ENCODE peak calls at places on chromosomes 6 and 20, in seven cellular contexts. One of them, this sample, is unnamed.

GRCh38 chr6:165511807-165512206 is 151.2 kb downstream of the PDE10A start:
- DNase-seq in astrocyte: no peak
- DNase-seq in tibial nerve: no peak
- DNase-seq in left lung: no peak
- DNase-seq in ovary: no peak
- DNase-seq in gastrocnemius medialis: no peak
- DNase-seq in neural progenitor cell: no peak
- DNase-seq in this sample: no peak

GRCh38 chr20:56779452-56780143 is 150.5 kb downstream of the TFAP2C start:
- DNase-seq in astrocyte: no peak
- DNase-seq in neural progenitor cell: peak; percentile 35
- DNase-seq in tibial nerve: no peak
- DNase-seq in left lung: no peak
- DNase-seq in ovary: no peak
- DNase-seq in gastrocnemius medialis: no peak
- DNase-seq in this sample: no peak

GRCh38 chr6:139530551-139530950 is 156.1 kb upstream of the CITED2 start:
- DNase-seq in gastrocnemius medialis: no peak
- DNase-seq in ovary: no peak
- DNase-seq in neural progenitor cell: no peak
- DNase-seq in astrocyte: no peak
- DNase-seq in tibial nerve: no peak
- DNase-seq in left lung: no peak
- DNase-seq in this sample: no peak

GRCh38 chr6:4010682-4011081 is 68.3 kb downstream of the FAM217A start:
- DNase-seq in ovary: no peak
- DNase-seq in tibial nerve: no peak
- DNase-seq in neural progenitor cell: no peak
- DNase-seq in astrocyte: no peak
- DNase-seq in gastrocnemius medialis: no peak
- DNase-seq in left lung: no peak
- DNase-seq in this sample: no peak

GRCh38 chr6:37984578-37984977 is 165.1 kb downstream of the ZFAND3 start:
- DNase-seq in gastrocnemius medialis: no peak
- DNase-seq in ovary: no peak
- DNase-seq in left lung: no peak
- DNase-seq in astrocyte: no peak
- DNase-seq in neural progenitor cell: no peak
- DNase-seq in tibial nerve: no peak
- DNase-seq in this sample: no peak

GRCh38 chr6:142381845-142382378 is 80.1 kb downstream of the ADGRG6 start:
- DNase-seq in tibial nerve: no peak
- DNase-seq in ovary: no peak
- DNase-seq in astrocyte: peak; percentile 70
- DNase-seq in gastrocnemius medialis: no peak
- DNase-seq in neural progenitor cell: no peak
- DNase-seq in left lung: no peak
- DNase-seq in this sample: no peak

GRCh38 chr6:10585232-10585887 is 64.2 kb downstream of the GCNT2 start:
- DNase-seq in ovary: no peak
- DNase-seq in gastrocnemius medialis: no peak
- DNase-seq in astrocyte: peak; percentile 45
- DNase-seq in neural progenitor cell: peak; percentile 93
- DNase-seq in left lung: no peak
- DNase-seq in tibial nerve: no peak
- DNase-seq in this sample: no peak

GRCh38 chr20:37359331-37359730 is 13.4 kb downstream of the SRC start:
- DNase-seq in neural progenitor cell: no peak
- DNase-seq in left lung: no peak
- DNase-seq in tibial nerve: no peak
- DNase-seq in ovary: no peak
- DNase-seq in astrocyte: no peak
- DNase-seq in gastrocnemius medialis: no peak
- DNase-seq in this sample: no peak

GRCh38 chr20:37226889-37227288 is 34.7 kb downstream of the GHRH start:
- DNase-seq in tibial nerve: peak; percentile 47
- DNase-seq in left lung: peak; percentile 41
- DNase-seq in ovary: peak; percentile 39
- DNase-seq in astrocyte: peak; percentile 45
- DNase-seq in neural progenitor cell: no peak
- DNase-seq in gastrocnemius medialis: peak; percentile 33
- DNase-seq in this sample: no peak

GRCh38 chr20:61640171-61640570 is 388.1 kb downstream of the CDH4 start:
- DNase-seq in neural progenitor cell: no peak
- DNase-seq in gastrocnemius medialis: no peak
- DNase-seq in left lung: no peak
- DNase-seq in ovary: no peak
- DNase-seq in astrocyte: peak; percentile 78
- DNase-seq in tibial nerve: no peak
- DNase-seq in this sample: no peak

GRCh38 chr6:17505062-17505476 is 95.0 kb upstream of the FAM8A1 start:
- DNase-seq in left lung: no peak
- DNase-seq in tibial nerve: no peak
- DNase-seq in neural progenitor cell: no peak
- DNase-seq in ovary: no peak
- DNase-seq in astrocyte: no peak
- DNase-seq in gastrocnemius medialis: no peak
- DNase-seq in this sample: no peak

GRCh38 chr6:143236151-143236788 is 175.6 kb downstream of the AIG1 start:
- DNase-seq in ovary: no peak
- DNase-seq in left lung: no peak
- DNase-seq in gastrocnemius medialis: peak; percentile 78
- DNase-seq in tibial nerve: no peak
- DNase-seq in astrocyte: peak; percentile 8
- DNase-seq in neural progenitor cell: no peak
- DNase-seq in this sample: no peak

GRCh38 chr20:43430265-43430664 is 27.4 kb upstream of the SRSF6 start:
- DNase-seq in tibial nerve: no peak
- DNase-seq in neural progenitor cell: peak; percentile 43
- DNase-seq in left lung: no peak
- DNase-seq in astrocyte: no peak
- DNase-seq in gastrocnemius medialis: no peak
- DNase-seq in ovary: no peak
- DNase-seq in this sample: no peak

GRCh38 chr6:57177545-57178225 is 5.6 kb downstream of the BAG2 start:
- DNase-seq in neural progenitor cell: no peak
- DNase-seq in ovary: peak; percentile 76
- DNase-seq in tibial nerve: peak; percentile 68
- DNase-seq in gastrocnemius medialis: peak; percentile 65
- DNase-seq in astrocyte: no peak
- DNase-seq in left lung: no peak
- DNase-seq in this sample: no peak

GRCh38 chr6:137013738-137014602 is 30.8 kb downstream of the IL20RA start:
- DNase-seq in tibial nerve: no peak
- DNase-seq in ovary: peak; percentile 20
- DNase-seq in astrocyte: peak; percentile 64
- DNase-seq in neural progenitor cell: peak; percentile 44
- DNase-seq in gastrocnemius medialis: no peak
- DNase-seq in left lung: no peak
- DNase-seq in this sample: no peak

GRCh38 chr20:53284141-53285055 is 309.2 kb downstream of the ZNF217 start:
- DNase-seq in ovary: no peak
- DNase-seq in gastrocnemius medialis: no peak
- DNase-seq in neural progenitor cell: no peak
- DNase-seq in tibial nerve: no peak
- DNase-seq in astrocyte: no peak
- DNase-seq in left lung: no peak
- DNase-seq in this sample: no peak

GRCh38 chr6:97136644-97137358 is 146.2 kb downstream of the MMS22L start:
- DNase-seq in ovary: no peak
- DNase-seq in neural progenitor cell: no peak
- DNase-seq in gastrocnemius medialis: no peak
- DNase-seq in left lung: no peak
- DNase-seq in tibial nerve: no peak
- DNase-seq in astrocyte: no peak
- DNase-seq in this sample: no peak

GRCh38 chr6:152170702-152171667 is 363.5 kb downstream of the ESR1 start:
- DNase-seq in neural progenitor cell: no peak
- DNase-seq in ovary: no peak
- DNase-seq in astrocyte: peak; percentile 97
- DNase-seq in left lung: no peak
- DNase-seq in tibial nerve: no peak
- DNase-seq in gastrocnemius medialis: no peak
- DNase-seq in this sample: no peak

GRCh38 chr6:140269766-140270165 is 895.3 kb upstream of the CITED2 start:
- DNase-seq in tibial nerve: no peak
- DNase-seq in neural progenitor cell: no peak
- DNase-seq in gastrocnemius medialis: no peak
- DNase-seq in left lung: no peak
- DNase-seq in ovary: no peak
- DNase-seq in astrocyte: peak; percentile 43
- DNase-seq in this sample: no peak

GRCh38 chr6:90610291-90610670 is 23.4 kb upstream of the MAP3K7 start:
- DNase-seq in tibial nerve: no peak
- DNase-seq in gastrocnemius medialis: no peak
- DNase-seq in ovary: peak; percentile 36
- DNase-seq in astrocyte: no peak
- DNase-seq in neural progenitor cell: peak; percentile 40
- DNase-seq in left lung: no peak
- DNase-seq in this sample: peak; percentile 8

GRCh38 chr6:44004625-44005506 is 122.4 kb downstream of the MRPL14 start:
- DNase-seq in ovary: no peak
- DNase-seq in tibial nerve: no peak
- DNase-seq in astrocyte: no peak
- DNase-seq in neural progenitor cell: no peak
- DNase-seq in gastrocnemius medialis: peak; percentile 66
- DNase-seq in left lung: peak; percentile 32
- DNase-seq in this sample: no peak

GRCh38 chr6:77034161-77034560 is 429.1 kb downstream of the HTR1B start:
- DNase-seq in neural progenitor cell: peak; percentile 39
- DNase-seq in ovary: no peak
- DNase-seq in tibial nerve: no peak
- DNase-seq in gastrocnemius medialis: no peak
- DNase-seq in astrocyte: peak; percentile 96
- DNase-seq in left lung: no peak
- DNase-seq in this sample: no peak

GRCh38 chr6:77036400-77036799 is 426.9 kb downstream of the HTR1B start:
- DNase-seq in ovary: no peak
- DNase-seq in neural progenitor cell: no peak
- DNase-seq in astrocyte: no peak
- DNase-seq in left lung: no peak
- DNase-seq in gastrocnemius medialis: no peak
- DNase-seq in tibial nerve: no peak
- DNase-seq in this sample: no peak

GRCh38 chr6:77026341-77026740 is 436.9 kb downstream of the HTR1B start:
- DNase-seq in neural progenitor cell: no peak
- DNase-seq in ovary: no peak
- DNase-seq in astrocyte: no peak
- DNase-seq in left lung: no peak
- DNase-seq in gastrocnemius medialis: no peak
- DNase-seq in tibial nerve: no peak
- DNase-seq in this sample: no peak

GRCh38 chr6:77025824-77026223 is 437.5 kb downstream of the HTR1B start:
- DNase-seq in astrocyte: no peak
- DNase-seq in tibial nerve: no peak
- DNase-seq in left lung: no peak
- DNase-seq in neural progenitor cell: no peak
- DNase-seq in gastrocnemius medialis: no peak
- DNase-seq in ovary: no peak
- DNase-seq in this sample: no peak

GRCh38 chr6:77030929-77031674 is 432.2 kb downstream of the HTR1B start:
- DNase-seq in astrocyte: peak; percentile 10
- DNase-seq in gastrocnemius medialis: no peak
- DNase-seq in left lung: no peak
- DNase-seq in ovary: no peak
- DNase-seq in tibial nerve: no peak
- DNase-seq in neural progenitor cell: no peak
- DNase-seq in this sample: no peak
- TF ChIP-seq CTCF in astrocyte: no peak
- TF ChIP-seq CTCF in gastrocnemius medialis: no peak
- TF ChIP-seq CTCF in left lung: no peak
- TF ChIP-seq CTCF in ovary: no peak
- TF ChIP-seq CTCF in tibial nerve: no peak
- TF ChIP-seq CTCF in neural progenitor cell: no peak
- TF ChIP-seq CTCF in this sample: no peak

DNA sequence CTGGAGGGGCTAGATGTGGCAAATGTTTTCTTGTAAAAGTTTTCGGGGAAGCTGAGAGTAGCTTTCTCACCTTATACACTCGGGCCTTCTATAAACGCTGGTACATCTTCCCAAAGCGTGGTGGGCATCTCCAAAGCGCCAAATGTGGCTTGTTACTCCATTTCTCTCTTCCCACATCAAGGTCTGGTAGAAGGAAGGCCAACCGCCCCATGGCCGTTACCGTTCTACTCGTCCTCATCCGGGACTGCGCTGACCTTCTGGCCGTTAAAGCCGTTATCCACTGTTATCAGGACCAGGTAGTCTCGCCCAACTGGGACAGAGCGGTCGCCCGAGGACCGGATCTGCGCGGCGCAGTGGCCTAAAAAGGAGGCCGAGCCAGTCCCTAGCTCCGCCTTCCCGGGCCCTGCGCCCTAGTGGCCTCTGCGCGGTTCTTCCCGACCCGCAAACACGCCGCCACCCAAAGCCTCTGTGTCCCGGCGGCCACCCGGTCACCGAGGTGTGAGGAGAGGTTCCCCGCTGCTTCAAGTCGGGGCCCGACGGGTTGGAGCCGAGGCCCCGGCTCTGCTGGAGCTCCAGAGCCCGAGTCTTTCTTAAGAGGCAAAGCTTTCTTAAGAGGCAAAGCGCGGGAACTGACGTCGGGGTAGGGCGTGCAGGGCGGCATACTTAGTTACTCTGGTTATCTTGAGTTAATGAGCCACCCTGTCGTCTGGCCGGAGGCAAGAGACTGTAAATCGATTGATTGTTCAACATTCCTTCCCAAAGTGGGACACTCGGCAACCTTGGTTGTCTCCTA is 90.5 kb downstream of the GPX5 start:
- DNase-seq in gastrocnemius medialis: no peak
- DNase-seq in astrocyte: no peak
- DNase-seq in tibial nerve: no peak
- DNase-seq in left lung: no peak
- DNase-seq in ovary: no peak
- DNase-seq in neural progenitor cell: peak; percentile 26
- DNase-seq in this sample: no peak
- TF ChIP-seq CTCF in gastrocnemius medialis: no peak
- TF ChIP-seq CTCF in astrocyte: no peak
- TF ChIP-seq CTCF in tibial nerve: no peak
- TF ChIP-seq CTCF in left lung: no peak
- TF ChIP-seq CTCF in ovary: no peak
- TF ChIP-seq CTCF in neural progenitor cell: no peak
- TF ChIP-seq CTCF in this sample: no peak

DNA sequence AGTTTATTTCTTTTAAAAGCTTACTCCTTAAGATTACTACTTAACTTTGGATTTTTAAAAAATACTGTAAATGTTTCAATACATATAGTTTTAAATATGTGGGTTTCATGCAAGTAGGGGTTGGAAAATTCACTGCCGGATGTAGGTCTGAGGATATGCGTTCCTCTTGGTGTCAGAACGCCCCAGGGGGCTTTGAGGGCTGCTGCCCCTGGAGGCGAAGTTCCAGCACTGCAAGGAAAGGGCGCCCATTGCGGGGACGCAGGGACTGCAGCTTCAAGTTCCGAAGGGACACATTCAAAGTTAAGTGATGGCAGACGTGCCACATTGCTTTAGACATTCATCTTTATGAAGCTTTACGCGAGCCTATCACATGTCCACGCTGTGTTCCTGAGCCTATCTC is 152.9 kb downstream of the SOD2 start:
- DNase-seq in gastrocnemius medialis: no peak
- DNase-seq in neural progenitor cell: peak; percentile 59
- DNase-seq in left lung: no peak
- DNase-seq in ovary: no peak
- DNase-seq in astrocyte: no peak
- DNase-seq in tibial nerve: no peak
- DNase-seq in this sample: peak; percentile 25
- TF ChIP-seq CTCF in gastrocnemius medialis: no peak
- TF ChIP-seq CTCF in neural progenitor cell: peak; percentile 64
- TF ChIP-seq CTCF in left lung: no peak
- TF ChIP-seq CTCF in ovary: no peak
- TF ChIP-seq CTCF in astrocyte: no peak
- TF ChIP-seq CTCF in tibial nerve: no peak
- TF ChIP-seq CTCF in this sample: peak; percentile 46

GRCh38 chr6:158143700-158144099 is 24.4 kb downstream of the SERAC1 start:
- DNase-seq in gastrocnemius medialis: no peak
- DNase-seq in astrocyte: no peak
- DNase-seq in neural progenitor cell: peak; percentile 41
- DNase-seq in ovary: no peak
- DNase-seq in tibial nerve: no peak
- DNase-seq in left lung: no peak
- DNase-seq in this sample: no peak
- TF ChIP-seq CTCF in gastrocnemius medialis: no peak
- TF ChIP-seq CTCF in astrocyte: no peak
- TF ChIP-seq CTCF in neural progenitor cell: peak; percentile 68
- TF ChIP-seq CTCF in ovary: no peak
- TF ChIP-seq CTCF in tibial nerve: no peak
- TF ChIP-seq CTCF in left lung: no peak
- TF ChIP-seq CTCF in this sample: no peak